ENCODE peak calls at places on chromosomes 2 and 18, in four cellular contexts. J is activated gamma-delta T cell, F is HAP-1, S is HS-27A. X is an unnamed sample.

GRCh38 chr18:48811401-48811800 is 139.4 kb downstream of the SMAD7 start:
- DNase-seq in J (no peak), F (no peak), S (no peak), X (no peak)

GRCh38 chr18:41594582-41594981 is 360.5 kb upstream of the PIK3C3 start:
- DNase-seq in J (no peak), F (no peak), S (no peak), X (no peak)

GRCh38 chr2:17070711-17071110 is 405.1 kb upstream of the CYRIA start:
- DNase-seq in J (no peak), F (no peak), S (no peak), X (no peak)

GRCh38 chr2:168635065-168635577 is 167.3 kb upstream of the NOSTRIN start:
- DNase-seq in J (no peak), F (no peak), S (no peak), X (no peak)

GRCh38 chr2:231554748-231555545 is 24.7 kb upstream of the NMUR1 start:
- DNase-seq in J (no peak), F (no peak), S (no peak), X (no peak)

GRCh38 chr18:42298744-42299685 is 344.0 kb downstream of the PIK3C3 start:
- DNase-seq in J (no peak), F (peak), S (peak), X (peak)

GRCh38 chr2:239688840-239689239 is 288.0 kb upstream of the HDAC4 start:
- DNase-seq in J (no peak), F (no peak), S (no peak), X (no peak)

GRCh38 chr2:108184421-108184820 is 55.3 kb upstream of the SULT1C3 start:
- DNase-seq in J (no peak), F (peak), S (no peak), X (no peak)

GRCh38 chr2:200288670-200289429 is 17.6 kb upstream of the SPATS2L start:
- DNase-seq in J (no peak), F (no peak), S (no peak), X (no peak)

GRCh38 chr2:79975791-79976565 is 328.6 kb downstream of the LRRTM1 start:
- DNase-seq in J (no peak), F (no peak), S (no peak), X (no peak)

GRCh38 chr18:6728318-6728717 is 1.2 kb upstream of the ARHGAP28 start:
- DNase-seq in J (no peak), F (no peak), S (no peak), X (no peak)

GRCh38 chr2:201985740-201986735 is 47.6 kb upstream of the FZD7 start:
- DNase-seq in J (no peak), F (no peak), S (no peak), X (no peak)

GRCh38 chr18:23971656-23972230 is 42.8 kb upstream of the TTC39C start:
- DNase-seq in J (no peak), F (no peak), S (no peak), X (no peak)

GRCh38 chr2:101272045-101272784 is 19.5 kb downstream of the CNOT11 start:
- DNase-seq in J (no peak), F (no peak), S (no peak), X (no peak)

GRCh38 chr2:231720292-231720691 is 12.0 kb downstream of the PTMA start:
- DNase-seq in J (no peak), F (no peak), S (no peak), X (no peak)

GRCh38 chr18:46250084-46250811 is 146.1 kb downstream of the HAUS1 start:
- DNase-seq in J (no peak), F (peak), S (no peak), X (peak)

GRCh38 chr2:21012557-21012937 is 31.3 kb downstream of the APOB start:
- DNase-seq in J (no peak), F (no peak), S (no peak), X (no peak)

GRCh38 chr2:201450910-201451329 is 338 bp downstream of the TRAK2 start:
- DNase-seq in J (no peak), F (no peak), S (no peak), X (no peak)

GRCh38 chr2:85996591-85996990 is 107.8 kb upstream of the ST3GAL5 start:
- DNase-seq in J (no peak), F (no peak), S (no peak), X (no peak)

GRCh38 chr2:161796192-161796591 is 172.0 kb downstream of the SLC4A10 start:
- DNase-seq in J (no peak), F (no peak), S (no peak), X (no peak)

GRCh38 chr2:240885980-240886565 is 9.9 kb downstream of the MAB21L4 start:
- DNase-seq in J (no peak), F (no peak), S (no peak), X (no peak)

GRCh38 chr2:47451790-47452189 is 48.8 kb downstream of the MSH2 start:
- DNase-seq in J (no peak), F (no peak), S (no peak), X (no peak)

GRCh38 chr18:53941601-53942335 is 282.7 kb downstream of the MBD2 start:
- DNase-seq in J (no peak), F (no peak), S (no peak), X (no peak)

GRCh38 chr2:45637440-45637839 is 14.0 kb upstream of the PRKCE start:
- DNase-seq in J (no peak), F (no peak), S (no peak), X (peak)

GRCh38 chr2:239949079-239949478 is 76.1 kb downstream of the NDUFA10 start:
- DNase-seq in J (no peak), F (no peak), S (no peak), X (no peak)

GRCh38 chr2:186889291-186889886 is 40.4 kb upstream of the ZSWIM2 start:
- DNase-seq in J (no peak), F (no peak), S (no peak), X (no peak)

GRCh38 chr2:19762142-19762541 is 139.6 kb downstream of the TTC32 start:
- DNase-seq in J (no peak), F (no peak), S (no peak), X (no peak)

GRCh38 chr2:226661789-226662545 is 137.7 kb downstream of the IRS1 start:
- DNase-seq in J (no peak), F (peak), S (peak), X (no peak)

GRCh38 chr2:108377815-108378630 is at the start of gene SULT1C4:
- DNase-seq in J (no peak), F (no peak), S (no peak), X (no peak)

GRCh38 chr2:85945172-85945571 is 56.4 kb upstream of the ST3GAL5 start:
- DNase-seq in J (no peak), F (no peak), S (no peak), X (no peak)

GRCh38 chr2:205994344-205994743 is 91.6 kb downstream of the INO80D start:
- DNase-seq in J (no peak), F (no peak), S (no peak), X (no peak)

X was measured in activated CD4-positive, alpha-beta memory T cell treated with anti-CD3 and anti-CD28 coated beads, Interleukin-2, amount 10 ng/mL, durations not matched to agents 7 days and 5 days.